ENCODE peak calls at places on chromosomes 16 and 17, in seven cellular contexts. One of them, this sample, is unnamed.

GRCh38 chr16:28003021-28003865 is 60.3 kb downstream of the GSG1L start:
- DNase-seq in cardiac fibroblast: no peak
- DNase-seq in osteoblast: no peak
- DNase-seq in AG09319: no peak
- DNase-seq in lower lobe of right lung: no peak
- DNase-seq in lower leg skin: no peak
- DNase-seq in lung: no peak
- DNase-seq in this sample: no peak

GRCh38 chr17:31308372-31308905 is 5.4 kb downstream of the EVI2B start:
- DNase-seq in cardiac fibroblast: no peak
- DNase-seq in osteoblast: no peak
- DNase-seq in AG09319: no peak
- DNase-seq in lower lobe of right lung: no peak
- DNase-seq in lower leg skin: no peak
- DNase-seq in lung: no peak
- DNase-seq in this sample: no peak

GRCh38 chr16:57070424-57070823 is 22.0 kb upstream of the CPNE2 start:
- DNase-seq in cardiac fibroblast: no peak
- DNase-seq in osteoblast: peak
- DNase-seq in AG09319: no peak
- DNase-seq in lower lobe of right lung: no peak
- DNase-seq in lower leg skin: no peak
- DNase-seq in lung: no peak
- DNase-seq in this sample: no peak

GRCh38 chr17:43818966-43819365 is 14.0 kb downstream of the MPP3 start:
- DNase-seq in cardiac fibroblast: no peak
- DNase-seq in osteoblast: no peak
- DNase-seq in AG09319: no peak
- DNase-seq in lower lobe of right lung: no peak
- DNase-seq in lower leg skin: no peak
- DNase-seq in lung: no peak
- DNase-seq in this sample: no peak

GRCh38 chr17:43661699-43662431 is at the start of gene MEOX1:
- DNase-seq in cardiac fibroblast: peak
- DNase-seq in osteoblast: peak
- DNase-seq in AG09319: peak
- DNase-seq in lower lobe of right lung: no peak
- DNase-seq in lower leg skin: no peak
- DNase-seq in lung: no peak
- DNase-seq in this sample: no peak

GRCh38 chr17:75785016-75785769 is 587 bp downstream of the UNK start:
- DNase-seq in cardiac fibroblast: peak
- DNase-seq in osteoblast: peak
- DNase-seq in AG09319: peak
- DNase-seq in lower lobe of right lung: peak
- DNase-seq in lower leg skin: peak
- DNase-seq in lung: peak
- DNase-seq in this sample: peak

GRCh38 chr17:79485399-79485985 is 125.4 kb downstream of the RBFOX3 start:
- DNase-seq in cardiac fibroblast: no peak
- DNase-seq in osteoblast: peak
- DNase-seq in AG09319: no peak
- DNase-seq in lower lobe of right lung: no peak
- DNase-seq in lower leg skin: no peak
- DNase-seq in lung: no peak
- DNase-seq in this sample: no peak

GRCh38 chr16:55169780-55170179 is 154.2 kb upstream of the IRX6 start:
- DNase-seq in cardiac fibroblast: no peak
- DNase-seq in osteoblast: no peak
- DNase-seq in AG09319: no peak
- DNase-seq in lower lobe of right lung: peak
- DNase-seq in lower leg skin: no peak
- DNase-seq in lung: peak
- DNase-seq in this sample: no peak

GRCh38 chr16:89401641-89402445 is 88.5 kb downstream of the ANKRD11 start:
- DNase-seq in cardiac fibroblast: no peak
- DNase-seq in osteoblast: no peak
- DNase-seq in AG09319: peak
- DNase-seq in lower lobe of right lung: no peak
- DNase-seq in lower leg skin: no peak
- DNase-seq in lung: no peak
- DNase-seq in this sample: no peak

GRCh38 chr17:44007346-44008204 is 3.2 kb downstream of the NAGS start:
- DNase-seq in cardiac fibroblast: no peak
- DNase-seq in osteoblast: peak
- DNase-seq in AG09319: no peak
- DNase-seq in lower lobe of right lung: no peak
- DNase-seq in lower leg skin: no peak
- DNase-seq in lung: no peak
- DNase-seq in this sample: peak

GRCh38 chr16:85203462-85203813 is 91.2 kb upstream of the CIBAR2 start:
- DNase-seq in cardiac fibroblast: no peak
- DNase-seq in osteoblast: peak
- DNase-seq in AG09319: no peak
- DNase-seq in lower lobe of right lung: no peak
- DNase-seq in lower leg skin: no peak
- DNase-seq in lung: no peak
- DNase-seq in this sample: no peak
- TF ChIP-seq CTCF in cardiac fibroblast: no peak
- TF ChIP-seq CTCF in osteoblast: no peak
- TF ChIP-seq CTCF in AG09319: no peak
- TF ChIP-seq CTCF in lower lobe of right lung: no peak
- TF ChIP-seq CTCF in lower leg skin: no peak
- TF ChIP-seq CTCF in lung: no peak
- TF ChIP-seq CTCF in this sample: no peak

GRCh38 chr16:16047761-16048160 is 98.3 kb downstream of the ABCC1 start:
- DNase-seq in cardiac fibroblast: no peak
- DNase-seq in osteoblast: no peak
- DNase-seq in AG09319: no peak
- DNase-seq in lower lobe of right lung: no peak
- DNase-seq in lower leg skin: no peak
- DNase-seq in lung: no peak
- DNase-seq in this sample: no peak

GRCh38 chr16:16042076-16042475 is 92.7 kb downstream of the ABCC1 start:
- DNase-seq in cardiac fibroblast: peak
- DNase-seq in osteoblast: peak
- DNase-seq in AG09319: peak
- DNase-seq in lower lobe of right lung: peak
- DNase-seq in lower leg skin: no peak
- DNase-seq in lung: peak
- DNase-seq in this sample: no peak

GRCh38 chr16:16045311-16045710 is 95.9 kb downstream of the ABCC1 start:
- DNase-seq in cardiac fibroblast: peak
- DNase-seq in osteoblast: no peak
- DNase-seq in AG09319: no peak
- DNase-seq in lower lobe of right lung: no peak
- DNase-seq in lower leg skin: no peak
- DNase-seq in lung: no peak
- DNase-seq in this sample: no peak

GRCh38 chr16:16048904-16049582 is 99.6 kb downstream of the ABCC1 start:
- DNase-seq in cardiac fibroblast: no peak
- DNase-seq in osteoblast: no peak
- DNase-seq in AG09319: no peak
- DNase-seq in lower lobe of right lung: no peak
- DNase-seq in lower leg skin: no peak
- DNase-seq in lung: no peak
- DNase-seq in this sample: no peak

GRCh38 chr16:16045879-16046278 is 96.5 kb downstream of the ABCC1 start:
- DNase-seq in cardiac fibroblast: no peak
- DNase-seq in osteoblast: no peak
- DNase-seq in AG09319: no peak
- DNase-seq in lower lobe of right lung: no peak
- DNase-seq in lower leg skin: no peak
- DNase-seq in lung: no peak
- DNase-seq in this sample: no peak
- TF ChIP-seq CTCF in cardiac fibroblast: no peak
- TF ChIP-seq CTCF in osteoblast: peak
- TF ChIP-seq CTCF in AG09319: no peak
- TF ChIP-seq CTCF in lower lobe of right lung: no peak
- TF ChIP-seq CTCF in lower leg skin: no peak
- TF ChIP-seq CTCF in lung: no peak
- TF ChIP-seq CTCF in this sample: no peak

GRCh38 chr17:12085076-12085949 is 64.6 kb downstream of the MAP2K4 start:
- DNase-seq in cardiac fibroblast: no peak
- DNase-seq in osteoblast: no peak
- DNase-seq in AG09319: no peak
- DNase-seq in lower lobe of right lung: no peak
- DNase-seq in lower leg skin: no peak
- DNase-seq in lung: no peak
- DNase-seq in this sample: no peak
- TF ChIP-seq CTCF in cardiac fibroblast: no peak
- TF ChIP-seq CTCF in osteoblast: no peak
- TF ChIP-seq CTCF in AG09319: no peak
- TF ChIP-seq CTCF in lower lobe of right lung: no peak
- TF ChIP-seq CTCF in lower leg skin: no peak
- TF ChIP-seq CTCF in lung: no peak
- TF ChIP-seq CTCF in this sample: no peak

GRCh38 chr17:37190493-37190892 is 185.3 kb upstream of the C17orf78 start:
- DNase-seq in cardiac fibroblast: no peak
- DNase-seq in osteoblast: no peak
- DNase-seq in AG09319: no peak
- DNase-seq in lower lobe of right lung: no peak
- DNase-seq in lower leg skin: no peak
- DNase-seq in lung: no peak
- DNase-seq in this sample: no peak
- TF ChIP-seq CTCF in cardiac fibroblast: peak
- TF ChIP-seq CTCF in osteoblast: no peak
- TF ChIP-seq CTCF in AG09319: no peak
- TF ChIP-seq CTCF in lower lobe of right lung: peak
- TF ChIP-seq CTCF in lower leg skin: no peak
- TF ChIP-seq CTCF in lung: no peak
- TF ChIP-seq CTCF in this sample: no peak

GRCh38 chr16:4391635-4392381 is 20.2 kb downstream of the VASN start:
- DNase-seq in cardiac fibroblast: no peak
- DNase-seq in osteoblast: peak
- DNase-seq in AG09319: no peak
- DNase-seq in lower lobe of right lung: no peak
- DNase-seq in lower leg skin: no peak
- DNase-seq in lung: no peak
- DNase-seq in this sample: no peak

GRCh38 chr16:4388275-4389021 is 16.8 kb downstream of the VASN start:
- DNase-seq in cardiac fibroblast: peak
- DNase-seq in osteoblast: peak
- DNase-seq in AG09319: no peak
- DNase-seq in lower lobe of right lung: no peak
- DNase-seq in lower leg skin: no peak
- DNase-seq in lung: no peak
- DNase-seq in this sample: no peak

GRCh38 chr16:4389051-4389955 is 17.7 kb downstream of the VASN start:
- DNase-seq in cardiac fibroblast: no peak
- DNase-seq in osteoblast: peak
- DNase-seq in AG09319: no peak
- DNase-seq in lower lobe of right lung: no peak
- DNase-seq in lower leg skin: no peak
- DNase-seq in lung: no peak
- DNase-seq in this sample: no peak

GRCh38 chr16:4392382-4393242 is 21.0 kb downstream of the VASN start:
- DNase-seq in cardiac fibroblast: peak
- DNase-seq in osteoblast: peak
- DNase-seq in AG09319: peak
- DNase-seq in lower lobe of right lung: peak
- DNase-seq in lower leg skin: no peak
- DNase-seq in lung: no peak
- DNase-seq in this sample: no peak

GRCh38 chr16:4390266-4391260 is 18.9 kb downstream of the VASN start:
- DNase-seq in cardiac fibroblast: no peak
- DNase-seq in osteoblast: peak
- DNase-seq in AG09319: no peak
- DNase-seq in lower lobe of right lung: no peak
- DNase-seq in lower leg skin: no peak
- DNase-seq in lung: no peak
- DNase-seq in this sample: no peak
- TF ChIP-seq CTCF in cardiac fibroblast: peak
- TF ChIP-seq CTCF in osteoblast: no peak
- TF ChIP-seq CTCF in AG09319: no peak
- TF ChIP-seq CTCF in lower lobe of right lung: no peak
- TF ChIP-seq CTCF in lower leg skin: no peak
- TF ChIP-seq CTCF in lung: no peak
- TF ChIP-seq CTCF in this sample: no peak

This sample was measured in CD14-positive monocyte.